ENCODE peak calls at places on chromosome 20, in nine cellular contexts. L is breast epithelium, E is H54, X is esophagus squamous epithelium, K is heart left ventricle, J is GM12891, G is testis, A is esophagus muscularis mucosa, N is A549. Y is an unnamed sample.

GRCh38 chr20:35724321-35725230 is 17.5 kb downstream of the RBM39 start:
- DNase-seq in L (no peak), E (no peak), X (no peak), K (no peak), J (no peak), G (no peak), A (no peak), N (no peak), Y (no peak)

GRCh38 chr20:56368351-56369134 is 9.8 kb downstream of the FAM210B start:
- DNase-seq in L (no peak), E (no peak), X (no peak), K (no peak), J (no peak), G (no peak), A (no peak), N (no peak), Y (no peak)

GRCh38 chr20:2246081-2246491 is 49.7 kb upstream of the TGM3 start:
- DNase-seq in L (no peak), E (no peak), X (no peak), K (no peak), J (no peak), G (no peak), A (no peak), N (no peak), Y (no peak)

GRCh38 chr20:10619427-10619826 is 54.4 kb downstream of the JAG1 start:
- DNase-seq in L (no peak), E (peak), X (no peak), K (no peak), J (no peak), G (no peak), A (no peak), N (peak), Y (no peak)

GRCh38 chr20:57006411-57007170 is 259.9 kb downstream of the BMP7 start:
- DNase-seq in L (no peak), E (no peak), X (no peak), K (no peak), J (no peak), G (no peak), A (no peak), N (peak), Y (no peak)

GRCh38 chr20:2713285-2713684 is 20.7 kb downstream of the EBF4 start:
- DNase-seq in L (no peak), E (no peak), X (no peak), K (no peak), J (no peak), G (no peak), A (peak), N (peak), Y (no peak)

GRCh38 chr20:22794200-22794599 is 209.8 kb upstream of the FOXA2 start:
- DNase-seq in L (no peak), E (no peak), X (no peak), K (no peak), J (no peak), G (no peak), A (no peak), N (peak), Y (no peak)

GRCh38 chr20:2697768-2698167 is 5.2 kb downstream of the EBF4 start:
- DNase-seq in L (no peak), E (no peak), X (no peak), K (peak), J (no peak), G (no peak), A (no peak), N (no peak), Y (no peak)

GRCh38 chr20:17822039-17822438 is 122.3 kb downstream of the BANF2 start:
- DNase-seq in L (no peak), E (no peak), X (no peak), K (no peak), J (no peak), G (no peak), A (no peak), N (peak), Y (no peak)

GRCh38 chr20:61285691-61286090 is 33.6 kb downstream of the CDH4 start:
- DNase-seq in L (no peak), E (no peak), X (no peak), K (no peak), J (no peak), G (no peak), A (no peak), N (no peak), Y (no peak)

GRCh38 chr20:49570828-49571552 is 3.1 kb upstream of the PTGIS start:
- DNase-seq in L (no peak), E (no peak), X (no peak), K (no peak), J (no peak), G (no peak), A (no peak), N (no peak), Y (no peak)

GRCh38 chr20:10312111-10312510 is 93.5 kb downstream of the SNAP25 start:
- DNase-seq in L (no peak), E (no peak), X (no peak), K (no peak), J (no peak), G (no peak), A (no peak), N (no peak), Y (no peak)

GRCh38 chr20:6769953-6770831 is 2.7 kb downstream of the BMP2 start:
- DNase-seq in L (no peak), E (no peak), X (no peak), K (peak), J (no peak), G (peak), A (no peak), N (no peak), Y (peak)

GRCh38 chr20:10605547-10606195 is 68.1 kb downstream of the JAG1 start:
- DNase-seq in L (no peak), E (no peak), X (no peak), K (no peak), J (no peak), G (no peak), A (no peak), N (no peak), Y (no peak)

GRCh38 chr20:12970372-12970821 is 38.4 kb upstream of the SPTLC3 start:
- DNase-seq in L (no peak), E (no peak), X (no peak), K (no peak), J (no peak), G (peak), A (no peak), N (peak), Y (peak)

GRCh38 chr20:44056010-44056698 is 130.8 kb downstream of the JPH2 start:
- DNase-seq in L (no peak), E (no peak), X (no peak), K (no peak), J (no peak), G (no peak), A (peak), N (peak), Y (no peak)

GRCh38 chr20:53040678-53041674 is 68.8 kb downstream of the TSHZ2 start:
- DNase-seq in L (peak), E (no peak), X (no peak), K (peak), J (no peak), G (no peak), A (peak), N (no peak), Y (peak)

GRCh38 chr20:22414354-22414753 is 170.0 kb downstream of the FOXA2 start:
- DNase-seq in L (no peak), E (no peak), X (no peak), K (no peak), J (no peak), G (no peak), A (no peak), N (peak), Y (no peak)

GRCh38 chr20:1375515-1375914 is 17.3 kb downstream of the FKBP1A start:
- DNase-seq in L (no peak), E (no peak), X (no peak), K (no peak), J (no peak), G (no peak), A (no peak), N (no peak), Y (peak)

GRCh38 chr20:31593221-31594001 is 11.7 kb upstream of the ID1 start:
- DNase-seq in L (peak), E (peak), X (no peak), K (no peak), J (no peak), G (no peak), A (no peak), N (peak), Y (no peak)

GRCh38 chr20:21074605-21075336 is 31.4 kb downstream of the LINC00237 start:
- DNase-seq in L (no peak), E (no peak), X (no peak), K (no peak), J (no peak), G (no peak), A (no peak), N (no peak), Y (no peak)

GRCh38 chr20:3227511-3227910 is 11.5 kb downstream of the SLC4A11 start:
- DNase-seq in L (no peak), E (no peak), X (no peak), K (no peak), J (no peak), G (no peak), A (no peak), N (no peak), Y (no peak)

GRCh38 chr20:50744143-50744792 is 12.9 kb downstream of the PARD6B start:
- DNase-seq in L (no peak), E (peak), X (no peak), K (peak), J (no peak), G (peak), A (no peak), N (peak), Y (peak)

GRCh38 chr20:8162610-8163009 is 30.5 kb downstream of the PLCB1 start:
- DNase-seq in L (no peak), E (no peak), X (no peak), K (no peak), J (no peak), G (no peak), A (no peak), N (no peak), Y (no peak)

GRCh38 chr20:14712302-14712739 is 374.9 kb upstream of the FLRT3 start:
- DNase-seq in L (no peak), E (no peak), X (no peak), K (no peak), J (no peak), G (no peak), A (no peak), N (peak), Y (no peak)

DNA sequence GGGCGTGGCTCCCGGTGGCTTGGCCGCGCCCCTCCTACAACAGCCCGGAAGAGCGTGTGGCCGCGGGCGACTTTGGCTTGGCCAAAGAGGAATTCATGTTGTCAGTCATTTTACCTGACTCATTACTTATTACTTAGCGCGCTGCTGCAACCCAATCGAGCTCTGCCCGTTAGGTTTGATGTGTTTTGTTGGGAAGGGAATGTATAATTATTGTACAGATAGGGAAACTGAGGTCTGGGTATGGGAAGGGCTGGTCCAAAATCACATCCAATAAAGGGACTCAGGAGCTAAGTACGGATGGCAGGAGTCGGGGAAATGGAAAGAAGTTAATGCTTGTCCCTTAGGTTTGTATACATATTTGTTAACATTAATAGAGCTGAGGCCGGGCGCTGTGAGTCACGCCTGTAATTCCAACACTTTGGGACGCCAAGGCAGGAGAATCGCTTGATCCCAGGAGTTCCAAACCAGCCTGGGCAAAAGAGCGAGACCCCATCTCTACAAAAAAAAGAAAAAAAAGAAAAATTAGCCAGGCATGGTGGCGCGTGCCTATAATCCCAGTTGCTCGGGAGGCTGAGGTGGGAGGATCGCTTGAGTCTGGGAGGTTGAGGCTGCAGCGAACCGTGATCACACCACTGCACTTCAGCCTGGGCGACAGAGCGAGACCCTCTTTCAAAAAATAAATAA is 639 bp upstream of the ZNF335 start:
- DNase-seq in L (no peak), E (no peak), X (no peak), K (no peak), J (peak), G (no peak), A (no peak), N (no peak), Y (no peak)
- TF ChIP-seq POLR2A in L (no peak), E (peak), X (no peak), K (no peak), J (no peak), G (no peak), A (no peak), N (peak), Y (no peak)

DNA sequence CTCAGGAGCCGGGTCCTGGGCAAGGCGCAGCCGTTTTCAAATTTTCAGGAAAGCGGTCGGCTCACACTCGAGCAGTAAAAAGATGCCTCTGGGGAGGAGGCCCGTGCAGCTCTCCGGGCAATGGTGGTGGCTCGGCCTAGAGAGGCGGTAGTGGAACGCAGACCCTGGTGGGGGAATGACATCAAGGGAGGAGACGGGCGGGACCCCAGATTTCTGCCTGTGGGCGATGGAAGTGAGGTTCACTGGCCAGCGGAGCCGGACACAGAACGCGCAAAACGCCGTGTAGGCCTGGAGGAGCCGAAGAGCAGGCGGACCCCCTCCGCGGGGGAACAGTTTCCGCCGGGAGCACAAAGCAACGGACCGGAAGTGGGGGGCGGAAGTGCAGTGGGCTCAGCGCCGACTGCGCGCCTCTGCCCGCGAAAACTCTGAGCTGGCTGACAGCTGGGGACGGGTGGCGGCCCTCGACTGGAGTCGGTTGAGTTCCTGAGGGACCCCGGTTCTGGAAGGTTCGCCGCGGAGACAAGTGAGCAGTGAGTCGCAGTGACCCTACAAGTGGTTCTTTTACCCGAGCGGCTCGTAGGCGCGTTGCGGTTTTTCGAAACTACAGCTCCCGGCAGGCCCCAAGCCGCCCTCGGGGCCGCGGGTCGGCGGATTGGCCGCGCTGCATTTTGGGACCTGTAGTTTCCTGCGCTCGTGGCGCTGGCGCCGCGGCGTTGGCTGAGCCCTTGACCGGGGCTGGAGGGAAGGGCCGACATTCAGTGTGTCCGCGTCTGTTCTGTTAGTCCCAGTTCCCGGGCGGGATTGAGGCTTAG is at the start of gene RTEL1:
- DNase-seq in L (peak), E (peak), X (peak), K (peak), J (peak), G (peak), A (peak), N (peak), Y (peak)
- TF ChIP-seq POLR2A in L (peak), E (peak), X (no peak), K (no peak), J (peak), G (no peak), A (peak), N (no peak), Y (peak)

DNA sequence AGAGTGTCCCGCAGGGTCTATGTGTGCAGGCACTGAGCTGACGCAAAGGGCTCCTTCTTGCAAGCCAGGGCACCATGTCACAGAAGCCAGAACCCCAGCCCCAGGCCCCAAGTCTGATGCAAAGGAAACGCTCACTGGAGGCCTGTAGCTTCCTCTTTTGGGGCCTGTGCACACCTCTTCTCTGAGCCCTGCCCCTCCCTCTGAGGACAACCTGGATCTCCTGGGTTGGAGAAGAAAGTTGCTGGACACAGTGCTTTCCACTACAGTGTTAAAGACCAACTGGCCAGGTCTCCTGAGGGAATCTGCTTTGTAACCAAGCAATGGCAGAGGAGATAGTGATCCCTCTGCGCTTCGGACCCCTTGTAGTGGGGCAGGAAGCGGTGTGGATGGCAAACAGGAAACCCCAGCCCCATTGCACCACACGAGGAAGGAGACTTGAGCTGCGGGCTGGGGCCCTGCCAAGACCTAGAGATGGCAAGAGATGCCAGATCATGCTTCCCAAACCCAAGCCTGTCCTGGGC is 90.0 kb downstream of the PRND start:
- DNase-seq in L (no peak), E (no peak), X (peak), K (peak), J (no peak), G (peak), A (no peak), N (no peak), Y (peak)
- TF ChIP-seq POLR2A in L (no peak), E (no peak), X (no peak), K (no peak), J (no peak), G (no peak), A (no peak), N (no peak), Y (no peak)

DNA sequence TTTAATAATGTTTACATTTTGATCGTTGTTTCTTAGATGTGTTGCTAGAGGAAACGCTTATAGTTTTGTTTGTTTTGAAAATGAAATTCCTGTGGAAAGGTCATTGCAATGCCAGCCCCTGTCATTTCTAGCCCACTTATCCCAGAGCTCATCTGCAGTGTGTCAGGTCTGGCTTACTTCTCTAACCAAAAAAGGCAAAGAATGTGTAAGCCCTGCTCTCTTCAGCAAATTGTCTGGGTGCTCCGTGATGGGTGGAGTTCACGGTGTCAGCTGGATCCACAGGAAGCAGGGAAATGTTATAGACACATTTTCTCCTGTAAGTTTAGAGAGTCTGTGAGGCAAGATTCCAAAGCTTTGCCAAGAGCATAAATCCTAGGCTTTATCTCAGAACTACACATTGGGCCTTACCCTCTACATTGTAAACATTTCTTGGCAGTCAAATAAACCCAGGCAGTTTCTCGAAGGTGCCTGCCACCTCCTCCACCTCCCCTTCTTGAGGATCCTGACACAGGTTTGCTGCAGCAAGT is 50.9 kb downstream of the RPRD1B start:
- DNase-seq in L (no peak), E (no peak), X (no peak), K (peak), J (no peak), G (no peak), A (peak), N (peak), Y (no peak)
- TF ChIP-seq POLR2A in L (no peak), E (no peak), X (no peak), K (no peak), J (no peak), G (no peak), A (no peak), N (no peak), Y (no peak)

GRCh38 chr20:59105581-59105980 is 58.0 kb upstream of the ZNF831 start:
- DNase-seq in L (no peak), E (no peak), X (no peak), K (no peak), J (no peak), G (no peak), A (peak), N (no peak), Y (no peak)
- TF ChIP-seq POLR2A in L (no peak), E (no peak), X (no peak), K (no peak), J (no peak), G (no peak), A (no peak), N (no peak), Y (no peak)